ENCODE peak calls at places on chromosomes 11 and 22, in eight cellular contexts. D is stimulated activated CD4-positive, alpha-beta T cell treated with anti-CD3 and anti-CD28 coated beads, TNF-alpha, amount 100 ng/mL, for 4 hours; F is T-helper 1 cell; U is CD8-positive, alpha-beta memory T cell; Z is glutamatergic neuron; T is activated effector memory CD4-positive, alpha-beta T cell treated with anti-CD3 and anti-CD28 coated beads, Interleukin-2, amount 50 U/mL, for 16 hours; P is SW 1271; M is NCI-H2171 treated with DMSO at 0.1 percent for 48 hours. C is an unnamed sample.

GRCh38 chr11:94302806-94303205 is 1.6 kb upstream of the IZUMO1R start:
- DNase-seq in T (no peak), P (no peak), U (no peak), F (no peak), D (no peak), M (no peak), Z (peak; percentile 48), C (no peak)

GRCh38 chr11:57493507-57494503 is 21.7 kb downstream of the SLC43A1 start:
- DNase-seq in D (peak; percentile 69), Z (peak; percentile 62), F (peak; percentile 40), M (peak; percentile 66), T (peak; percentile 92), U (peak; percentile 83), P (no peak), C (peak; percentile 62)

GRCh38 chr11:70824590-70825300 is 426.4 kb downstream of the CTTN start:
- DNase-seq in T (no peak), U (no peak), M (no peak), F (no peak), P (no peak), D (no peak), Z (no peak), C (no peak)

GRCh38 chr22:47190957-47191323 is 428.5 kb downstream of the TBC1D22A start:
- DNase-seq in T (no peak), M (no peak), F (no peak), Z (no peak), D (no peak), P (no peak), U (peak; percentile 23), C (no peak)

GRCh38 chr11:10918275-10918674 is 60.4 kb upstream of the ZBED5 start:
- DNase-seq in D (no peak), T (no peak), M (no peak), P (no peak), Z (no peak), U (no peak), F (no peak), C (no peak)

GRCh38 chr11:88181776-88182175 is 6.5 kb upstream of the RAB38 start:
- DNase-seq in M (no peak), F (no peak), Z (no peak), T (no peak), D (no peak), U (no peak), P (no peak), C (no peak)

GRCh38 chr11:67303989-67304411 is 670 bp downstream of the SSH3 start:
- DNase-seq in D (no peak), U (peak; percentile 56), Z (no peak), M (no peak), T (peak; percentile 74), F (no peak), P (no peak), C (no peak)

GRCh38 chr11:127670372-127670771 is 669.8 kb upstream of the KIRREL3 start:
- DNase-seq in F (no peak), Z (no peak), D (no peak), T (no peak), P (no peak), M (peak; percentile 4), U (no peak), C (no peak)